ENCODE peak calls at places on chromosomes 12 and 14, in four cellular contexts. V is fibroblast of lung, P is DND-41, U is NT2/D1. K is an unnamed sample.

GRCh38 chr14:87810711-87811110 is 182.3 kb downstream of the GALC start:
- DNase-seq in V (no peak), P (no peak), U (no peak), K (no peak)

GRCh38 chr14:96166475-96167223 is 38.0 kb upstream of the BDKRB2 start:
- DNase-seq in V (no peak), P (no peak), U (no peak), K (peak)

GRCh38 chr12:6211421-6211869 is 11.2 kb downstream of the CD9 start:
- DNase-seq in V (peak), P (no peak), U (no peak), K (peak)

GRCh38 chr12:87150969-87151662 is 878.1 kb downstream of the C12orf50 start:
- DNase-seq in V (no peak), P (no peak), U (peak), K (no peak)

GRCh38 chr14:61630399-61630798 is 64.9 kb upstream of the HIF1A start:
- DNase-seq in V (no peak), P (no peak), U (no peak), K (no peak)

GRCh38 chr12:56804169-56804568 is 41.0 kb downstream of the HSD17B6 start:
- DNase-seq in V (no peak), P (no peak), U (no peak), K (no peak)

GRCh38 chr14:41062826-41063225 is 543.9 kb upstream of the LRFN5 start:
- DNase-seq in V (peak), P (no peak), U (no peak), K (no peak)

GRCh38 chr12:88242161-88242925 is 100.2 kb downstream of the TMTC3 start:
- DNase-seq in V (peak), P (no peak), U (no peak), K (peak)

GRCh38 chr14:34275038-34275437 is 187.0 kb downstream of the SPTSSA start:
- DNase-seq in V (no peak), P (no peak), U (no peak), K (peak)

GRCh38 chr12:75259170-75259569 is 49.5 kb upstream of the KCNC2 start:
- DNase-seq in V (no peak), P (no peak), U (peak), K (no peak)

DNA sequence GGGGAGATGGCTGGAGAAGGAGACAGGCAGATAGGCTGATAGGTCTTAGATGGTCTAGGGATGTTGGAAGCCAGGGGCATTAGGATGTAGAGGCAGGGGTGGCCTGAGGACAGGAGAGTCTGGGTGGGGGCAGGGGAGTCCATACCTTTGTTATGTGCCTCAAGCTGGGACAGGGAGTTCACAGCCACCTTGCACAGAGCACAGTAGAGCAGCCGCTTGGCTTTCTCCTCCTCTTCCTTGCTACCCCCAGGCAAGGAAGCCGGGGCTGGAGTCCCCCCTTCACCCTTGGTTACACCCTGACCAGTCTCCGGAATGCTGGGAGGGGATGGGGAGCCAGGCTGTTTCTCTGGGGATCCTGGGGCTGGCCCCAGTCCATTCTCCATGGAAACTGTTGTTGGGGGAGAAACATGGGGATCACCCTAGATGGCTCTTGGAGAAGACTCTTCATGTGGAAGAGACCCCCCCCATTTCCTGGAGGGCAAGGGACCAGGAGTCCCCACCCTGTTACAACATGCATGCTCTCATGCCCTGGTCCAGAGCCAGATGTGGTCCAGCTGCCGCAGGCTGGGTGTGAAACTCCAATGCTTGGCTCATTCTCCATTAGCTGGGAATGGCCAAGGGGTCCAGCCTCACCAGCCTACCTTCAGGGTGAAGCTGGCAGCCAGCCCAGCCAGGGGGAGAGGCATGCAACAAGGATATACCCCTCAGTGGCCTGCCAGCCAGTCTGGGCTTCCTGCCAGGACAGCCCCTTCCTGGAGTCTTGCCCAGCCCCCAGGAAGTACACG is 7.2 kb upstream of the GPR84 start:
- DNase-seq in V (no peak), P (peak), U (no peak), K (peak)
- H3K9ac ChIP-seq in V (no peak), P (no peak), U (no peak), K (no peak)

GRCh38 chr14:59912443-59912842 is 7.5 kb upstream of the LRRC9 start:
- DNase-seq in V (no peak), P (no peak), U (no peak), K (no peak)
- H3K9ac ChIP-seq in V (no peak), P (no peak), U (no peak), K (no peak)

GRCh38 chr12:4152145-4152795 is 121.3 kb upstream of the CCND2 start:
- DNase-seq in V (no peak), P (no peak), U (no peak), K (no peak)
- H3K9ac ChIP-seq in V (no peak), P (no peak), U (no peak), K (no peak)

DNA sequence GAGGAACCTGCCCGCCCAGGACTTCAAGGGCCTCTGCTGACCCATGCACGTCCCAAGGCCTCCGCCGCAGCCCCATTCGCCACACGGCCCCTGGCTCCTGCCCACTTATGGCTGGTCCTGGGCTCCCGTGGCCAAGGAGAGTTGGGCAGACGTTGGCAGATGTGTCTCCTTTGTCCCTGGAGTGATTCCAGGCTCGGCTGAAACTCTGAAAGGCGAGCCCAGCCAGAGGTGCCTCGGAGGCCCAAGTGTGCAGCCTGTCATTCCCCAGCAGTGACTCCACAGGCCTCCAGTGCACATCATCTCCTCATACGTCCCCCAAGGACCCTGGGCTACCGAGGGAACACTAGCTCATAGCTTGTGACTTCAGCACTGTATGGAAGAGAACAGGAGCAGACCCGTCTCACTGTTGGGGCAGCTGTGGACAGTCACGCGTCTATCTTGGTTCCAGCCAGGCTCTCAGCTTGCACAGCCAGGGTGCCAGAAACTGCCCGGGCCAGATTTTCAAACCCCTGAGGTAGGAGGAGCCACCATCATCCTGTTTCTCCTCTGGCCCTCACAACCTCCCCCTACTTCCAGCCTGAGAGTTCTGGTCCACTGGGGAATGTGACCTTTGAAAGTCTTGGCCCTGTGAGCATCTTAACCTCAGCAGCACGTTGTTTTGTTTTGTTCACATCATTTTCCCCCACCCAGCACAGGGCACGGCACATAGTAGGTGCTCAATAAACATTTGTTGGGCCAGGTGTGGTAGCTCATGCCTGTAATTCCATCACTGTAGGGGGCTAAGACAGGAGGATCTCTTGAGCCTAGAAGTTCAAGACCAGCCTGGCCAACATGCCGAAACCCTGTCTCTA is 50.2 kb downstream of the PSMA6 start:
- DNase-seq in V (peak), P (no peak), U (no peak), K (peak)
- H3K9ac ChIP-seq in V (peak), P (no peak), U (no peak), K (peak)